ENCODE peak calls at places on chromosomes 13 and 19, in four cellular contexts. G is HCT116, E is upper lobe of left lung, X is GM12892. I is an unnamed sample.

GRCh38 chr13:24218320-24218719 is 57.8 kb downstream of the SPATA13 start:
- DNase-seq in G (no peak), E (no peak), X (no peak), I (no peak)

GRCh38 chr13:25249001-25249543 is 38.2 kb downstream of the MTMR6 start:
- DNase-seq in G (no peak), E (no peak), X (no peak), I (peak; percentile 63)

GRCh38 chr13:75175575-75175974 is 306.4 kb downstream of the TBC1D4 start:
- DNase-seq in G (no peak), E (no peak), X (no peak), I (no peak)

GRCh38 chr19:52138614-52139290 is 986 bp downstream of the ZNF616 start:
- DNase-seq in G (no peak), E (peak; percentile 28), X (no peak), I (peak; percentile 51)

GRCh38 chr19:19321143-19321577 is 531 bp downstream of the MAU2 start:
- DNase-seq in G (no peak), E (no peak), X (no peak), I (peak; percentile 29)

GRCh38 chr19:40424637-40425449 is 949 bp downstream of the SERTAD1 start:
- DNase-seq in G (no peak), E (peak; percentile 39), X (no peak), I (no peak)

GRCh38 chr13:85166891-85167290 is 632.3 kb downstream of the SLITRK6 start:
- DNase-seq in G (no peak), E (no peak), X (no peak), I (no peak)

GRCh38 chr19:41862445-41862986 is 2.5 kb downstream of the RPS19 start:
- DNase-seq in G (no peak), E (no peak), X (no peak), I (no peak)

GRCh38 chr13:19158006-19158405 is 23.6 kb downstream of the TUBA3C start:
- DNase-seq in G (no peak), E (no peak), X (no peak), I (no peak)

GRCh38 chr13:78689011-78689410 is 30.1 kb upstream of the OBI1 start:
- DNase-seq in G (no peak), E (no peak), X (no peak), I (no peak)

GRCh38 chr19:35040826-35041547 is 534 bp upstream of the HPN start:
- DNase-seq in G (no peak), E (peak; percentile 95), X (no peak), I (no peak)

GRCh38 chr19:56108447-56109195 is 12.5 kb downstream of the ZNF787 start:
- DNase-seq in G (no peak), E (no peak), X (no peak), I (no peak)

GRCh38 chr13:89496478-89496877 is 1825.3 kb downstream of the SLITRK5 start:
- DNase-seq in G (no peak), E (no peak), X (no peak), I (no peak)

GRCh38 chr19:17097593-17098126 is 22.1 kb downstream of the MYO9B start:
- DNase-seq in G (no peak), E (peak; percentile 57), X (no peak), I (no peak)

GRCh38 chr13:50713849-50714248 is 129.6 kb downstream of the DLEU7 start:
- DNase-seq in G (no peak), E (peak; percentile 50), X (peak; percentile 5), I (peak; percentile 93)

GRCh38 chr19:12872255-12872654 is 9.0 kb downstream of the DNASE2 start:
- DNase-seq in G (no peak), E (no peak), X (no peak), I (no peak)

GRCh38 chr13:34671136-34671535 is 270.9 kb upstream of the NBEA start:
- DNase-seq in G (no peak), E (no peak), X (no peak), I (no peak)

GRCh38 chr13:98416408-98416807 is 160.5 kb downstream of the STK24 start:
- DNase-seq in G (no peak), E (peak; percentile 91), X (no peak), I (no peak)

GRCh38 chr19:9130965-9131364 is 4.2 kb upstream of the OR7G3 start:
- DNase-seq in G (no peak), E (no peak), X (no peak), I (peak; percentile 20)

GRCh38 chr19:51259348-51260245 is 8.7 kb downstream of the SIGLECL1 start:
- DNase-seq in G (peak; percentile 41), E (peak; percentile 23), X (no peak), I (peak; percentile 63)

GRCh38 chr13:95924389-95924994 is 128.7 kb downstream of the UGGT2 start:
- DNase-seq in G (peak; percentile 16), E (no peak), X (no peak), I (peak; percentile 61)

GRCh38 chr19:18254546-18255500 is 19.4 kb downstream of the IQCN start:
- DNase-seq in G (no peak), E (peak; percentile 40), X (no peak), I (peak; percentile 32)

GRCh38 chr13:114108141-114108761 is 24.2 kb downstream of the RASA3 start:
- DNase-seq in G (no peak), E (peak; percentile 11), X (no peak), I (no peak)
- TF ChIP-seq POLR2AphosphoS5 in G (no peak), E (no peak), X (no peak), I (no peak)

DNA sequence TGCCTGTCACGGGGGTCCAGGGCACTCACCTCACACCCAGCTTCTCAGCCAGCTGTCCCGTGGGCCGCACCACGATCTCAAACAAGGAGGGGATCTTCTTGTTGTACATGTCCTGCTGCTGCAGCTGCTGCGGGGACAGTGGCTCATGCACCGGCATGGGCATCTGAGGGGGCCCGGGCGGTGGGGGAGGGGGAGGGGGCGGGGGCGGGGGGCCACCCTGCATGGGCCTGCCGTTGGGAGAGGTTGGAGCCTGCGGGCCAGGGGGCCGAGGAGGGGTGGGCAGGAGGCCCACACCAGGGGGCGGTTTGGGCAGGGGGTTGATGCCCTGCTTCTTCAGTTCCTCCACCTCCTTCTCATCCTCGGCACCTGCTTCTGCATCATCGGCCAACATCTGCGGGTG is 23.9 kb upstream of the TMEM160 start:
- DNase-seq in G (no peak), E (no peak), X (no peak), I (no peak)
- TF ChIP-seq POLR2AphosphoS5 in G (no peak), E (no peak), X (no peak), I (no peak)

DNA sequence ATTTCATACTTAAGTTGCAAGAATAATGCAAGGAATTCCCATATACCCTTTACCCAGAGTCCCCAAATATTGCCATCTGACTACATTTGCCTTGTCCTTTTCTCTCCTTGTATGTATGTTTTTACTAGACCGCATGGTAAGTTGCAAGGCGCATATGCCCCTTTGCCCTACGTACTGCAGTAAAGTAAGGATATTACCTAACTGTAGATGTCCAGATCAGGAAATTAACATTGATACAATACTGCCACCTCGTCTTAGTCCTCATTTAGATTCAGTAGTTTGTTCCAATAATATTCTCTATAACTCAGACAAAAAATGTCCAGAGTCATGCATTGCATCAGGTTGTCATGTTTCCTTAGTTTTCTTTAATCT is 9.3 kb downstream of the SAFB start:
- DNase-seq in G (no peak), E (no peak), X (no peak), I (no peak)
- TF ChIP-seq POLR2AphosphoS5 in G (no peak), E (no peak), X (no peak), I (no peak)

GRCh38 chr19:4764290-4764660 is 27.3 kb upstream of the FEM1A start:
- DNase-seq in G (no peak), E (no peak), X (no peak), I (no peak)

GRCh38 chr19:4773047-4773640 is 18.4 kb upstream of the FEM1A start:
- DNase-seq in G (no peak), E (no peak), X (no peak), I (no peak)

GRCh38 chr19:4774136-4774535 is 17.4 kb upstream of the FEM1A start:
- DNase-seq in G (no peak), E (no peak), X (no peak), I (no peak)

GRCh38 chr19:4768934-4769777 is 22.4 kb upstream of the FEM1A start:
- DNase-seq in G (peak; percentile 67), E (peak; percentile 79), X (peak; percentile 64), I (peak; percentile 61)
- TF ChIP-seq POLR2AphosphoS5 in G (peak; percentile 82), E (peak; percentile 59), X (no peak), I (no peak)

GRCh38 chr19:43784251-43784980 is 3.6 kb upstream of the KCNN4 start:
- DNase-seq in G (peak; percentile 77), E (peak; percentile 62), X (peak; percentile 38), I (no peak)
- TF ChIP-seq POLR2AphosphoS5 in G (peak; percentile 55), E (no peak), X (peak; percentile 55), I (no peak)

I was measured in HL-60.